ENCODE peak calls at places on chromosomes 11 and 22, in ten cellular contexts. One of them, this sample, is unnamed. For H3K4me1, the result is how much of the 10 kb centered on the place peaks cover.

GRCh38 chr22:44709881-44710400 is 7.9 kb downstream of the PRR5 start:
- DNase-seq in H1: no peak
- DNase-seq in stomach: no peak
- DNase-seq in HCT116: no peak
- DNase-seq in spleen: peak
- DNase-seq in breast epithelium: no peak
- DNase-seq in transverse colon: no peak
- DNase-seq in GM12878: no peak
- DNase-seq in sigmoid colon: no peak
- DNase-seq in HepG2: no peak
- DNase-seq in this sample: no peak

GRCh38 chr22:27223317-27224177 is 566.2 kb downstream of the MIAT start:
- DNase-seq in H1: no peak
- DNase-seq in stomach: no peak
- DNase-seq in HCT116: no peak
- DNase-seq in spleen: peak
- DNase-seq in breast epithelium: no peak
- DNase-seq in transverse colon: no peak
- DNase-seq in GM12878: no peak
- DNase-seq in sigmoid colon: no peak
- DNase-seq in HepG2: no peak
- DNase-seq in this sample: no peak

GRCh38 chr11:14454861-14455632 is 44.6 kb downstream of the COPB1 start:
- DNase-seq in H1: peak
- DNase-seq in stomach: no peak
- DNase-seq in HCT116: no peak
- DNase-seq in spleen: no peak
- DNase-seq in breast epithelium: no peak
- DNase-seq in transverse colon: no peak
- DNase-seq in GM12878: no peak
- DNase-seq in sigmoid colon: no peak
- DNase-seq in HepG2: peak
- DNase-seq in this sample: peak

GRCh38 chr11:12243511-12243910 is 133.1 kb downstream of the MICAL2 start:
- DNase-seq in H1: no peak
- DNase-seq in stomach: no peak
- DNase-seq in HCT116: no peak
- DNase-seq in spleen: no peak
- DNase-seq in breast epithelium: no peak
- DNase-seq in transverse colon: no peak
- DNase-seq in GM12878: no peak
- DNase-seq in sigmoid colon: no peak
- DNase-seq in HepG2: no peak
- DNase-seq in this sample: no peak

GRCh38 chr11:69375316-69376154 is 81.6 kb downstream of the MYEOV start:
- DNase-seq in H1: no peak
- DNase-seq in stomach: peak
- DNase-seq in HCT116: no peak
- DNase-seq in spleen: peak
- DNase-seq in breast epithelium: peak
- DNase-seq in transverse colon: peak
- DNase-seq in GM12878: no peak
- DNase-seq in sigmoid colon: peak
- DNase-seq in HepG2: no peak
- DNase-seq in this sample: no peak

GRCh38 chr22:44389926-44390925 is 77.5 kb upstream of the SHISAL1 start:
- DNase-seq in H1: no peak
- DNase-seq in stomach: no peak
- DNase-seq in HCT116: no peak
- DNase-seq in spleen: peak
- DNase-seq in breast epithelium: no peak
- DNase-seq in transverse colon: no peak
- DNase-seq in GM12878: no peak
- DNase-seq in sigmoid colon: peak
- DNase-seq in HepG2: no peak
- DNase-seq in this sample: no peak

GRCh38 chr11:132852361-132852760 is 679.9 kb downstream of the OPCML start:
- DNase-seq in H1: no peak
- DNase-seq in stomach: no peak
- DNase-seq in HCT116: no peak
- DNase-seq in spleen: no peak
- DNase-seq in breast epithelium: no peak
- DNase-seq in transverse colon: no peak
- DNase-seq in GM12878: no peak
- DNase-seq in sigmoid colon: no peak
- DNase-seq in HepG2: no peak
- DNase-seq in this sample: no peak

GRCh38 chr11:117189191-117189940 is 9.8 kb upstream of the TAGLN start:
- DNase-seq in H1: no peak
- DNase-seq in stomach: peak
- DNase-seq in HCT116: no peak
- DNase-seq in spleen: peak
- DNase-seq in breast epithelium: peak
- DNase-seq in transverse colon: peak
- DNase-seq in GM12878: peak
- DNase-seq in sigmoid colon: peak
- DNase-seq in HepG2: no peak
- DNase-seq in this sample: no peak

GRCh38 chr11:57277845-57278720 is 41.0 kb upstream of the APLNR start:
- DNase-seq in H1: peak
- DNase-seq in stomach: peak
- DNase-seq in HCT116: peak
- DNase-seq in spleen: no peak
- DNase-seq in breast epithelium: peak
- DNase-seq in transverse colon: peak
- DNase-seq in GM12878: no peak
- DNase-seq in sigmoid colon: peak
- DNase-seq in HepG2: peak
- DNase-seq in this sample: peak

GRCh38 chr11:40130427-40130826 is 1329.0 kb downstream of the LRRC4C start:
- DNase-seq in H1: peak
- DNase-seq in stomach: no peak
- DNase-seq in HCT116: no peak
- DNase-seq in spleen: no peak
- DNase-seq in breast epithelium: no peak
- DNase-seq in transverse colon: no peak
- DNase-seq in GM12878: no peak
- DNase-seq in sigmoid colon: no peak
- DNase-seq in HepG2: no peak
- DNase-seq in this sample: no peak

GRCh38 chr11:113179181-113179701 is 135.1 kb upstream of the TTC12 start:
- DNase-seq in H1: no peak
- DNase-seq in stomach: no peak
- DNase-seq in HCT116: no peak
- DNase-seq in spleen: no peak
- DNase-seq in breast epithelium: no peak
- DNase-seq in transverse colon: no peak
- DNase-seq in GM12878: no peak
- DNase-seq in sigmoid colon: no peak
- DNase-seq in HepG2: no peak
- DNase-seq in this sample: no peak

GRCh38 chr11:113176971-113177370 is 137.4 kb upstream of the TTC12 start:
- DNase-seq in H1: no peak
- DNase-seq in stomach: no peak
- DNase-seq in HCT116: no peak
- DNase-seq in spleen: no peak
- DNase-seq in breast epithelium: no peak
- DNase-seq in transverse colon: no peak
- DNase-seq in GM12878: no peak
- DNase-seq in sigmoid colon: no peak
- DNase-seq in HepG2: no peak
- DNase-seq in this sample: no peak

GRCh38 chr11:113176561-113176960 is 137.8 kb upstream of the TTC12 start:
- DNase-seq in H1: no peak
- DNase-seq in stomach: no peak
- DNase-seq in HCT116: no peak
- DNase-seq in spleen: no peak
- DNase-seq in breast epithelium: no peak
- DNase-seq in transverse colon: no peak
- DNase-seq in GM12878: no peak
- DNase-seq in sigmoid colon: no peak
- DNase-seq in HepG2: no peak
- DNase-seq in this sample: no peak

GRCh38 chr11:113177596-113178115 is 136.7 kb upstream of the TTC12 start:
- DNase-seq in H1: no peak
- DNase-seq in stomach: no peak
- DNase-seq in HCT116: no peak
- DNase-seq in spleen: no peak
- DNase-seq in breast epithelium: no peak
- DNase-seq in transverse colon: no peak
- DNase-seq in GM12878: no peak
- DNase-seq in sigmoid colon: no peak
- DNase-seq in HepG2: no peak
- DNase-seq in this sample: no peak

DNA sequence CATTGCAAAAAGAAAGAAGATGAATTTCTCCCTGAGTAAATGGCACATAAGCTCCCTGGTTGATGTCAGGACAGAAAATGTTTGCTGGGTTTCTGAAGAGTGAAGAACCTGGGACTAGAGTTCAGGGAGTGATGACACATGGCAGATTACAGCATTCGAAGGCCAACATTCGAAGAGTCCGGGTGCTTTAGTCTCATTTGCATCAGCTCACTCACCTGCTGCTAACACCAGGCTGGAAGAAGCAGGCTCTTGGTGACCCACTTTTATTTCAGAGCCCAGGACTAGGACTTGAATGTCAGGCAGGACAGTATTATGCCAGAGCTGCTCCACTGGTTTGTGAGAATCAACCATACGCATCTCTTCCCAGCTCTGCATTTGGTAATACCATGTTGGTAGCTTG is 135.7 kb upstream of the TTC12 start:
- DNase-seq in H1: no peak
- DNase-seq in stomach: no peak
- DNase-seq in HCT116: no peak
- DNase-seq in spleen: no peak
- DNase-seq in breast epithelium: no peak
- DNase-seq in transverse colon: no peak
- DNase-seq in GM12878: no peak
- DNase-seq in sigmoid colon: no peak
- DNase-seq in HepG2: no peak
- DNase-seq in this sample: no peak
- TF ChIP-seq POLR2AphosphoS5 in H1: no peak
- TF ChIP-seq POLR2AphosphoS5 in stomach: no peak
- TF ChIP-seq POLR2AphosphoS5 in HCT116: no peak
- TF ChIP-seq POLR2AphosphoS5 in spleen: no peak
- TF ChIP-seq POLR2AphosphoS5 in breast epithelium: no peak
- TF ChIP-seq POLR2AphosphoS5 in transverse colon: no peak
- TF ChIP-seq POLR2AphosphoS5 in GM12878: no peak
- TF ChIP-seq POLR2AphosphoS5 in sigmoid colon: no peak
- TF ChIP-seq POLR2AphosphoS5 in HepG2: no peak
- TF ChIP-seq POLR2AphosphoS5 in this sample: no peak

GRCh38 chr11:121236115-121237001 is 56.2 kb upstream of the SC5D start:
- DNase-seq in H1: no peak
- DNase-seq in stomach: no peak
- DNase-seq in HCT116: no peak
- DNase-seq in spleen: no peak
- DNase-seq in breast epithelium: no peak
- DNase-seq in transverse colon: no peak
- DNase-seq in GM12878: peak
- DNase-seq in sigmoid colon: no peak
- DNase-seq in HepG2: no peak
- DNase-seq in this sample: peak
- H3K4me1 ChIP-seq in H1: under half
- H3K4me1 ChIP-seq in stomach: under half
- H3K4me1 ChIP-seq in HCT116: under half
- H3K4me1 ChIP-seq in spleen: under half
- H3K4me1 ChIP-seq in breast epithelium: under half
- H3K4me1 ChIP-seq in transverse colon: under half
- H3K4me1 ChIP-seq in GM12878: under half
- H3K4me1 ChIP-seq in sigmoid colon: under half
- H3K4me1 ChIP-seq in HepG2: under half
- H3K4me1 ChIP-seq in this sample: under half

DNA sequence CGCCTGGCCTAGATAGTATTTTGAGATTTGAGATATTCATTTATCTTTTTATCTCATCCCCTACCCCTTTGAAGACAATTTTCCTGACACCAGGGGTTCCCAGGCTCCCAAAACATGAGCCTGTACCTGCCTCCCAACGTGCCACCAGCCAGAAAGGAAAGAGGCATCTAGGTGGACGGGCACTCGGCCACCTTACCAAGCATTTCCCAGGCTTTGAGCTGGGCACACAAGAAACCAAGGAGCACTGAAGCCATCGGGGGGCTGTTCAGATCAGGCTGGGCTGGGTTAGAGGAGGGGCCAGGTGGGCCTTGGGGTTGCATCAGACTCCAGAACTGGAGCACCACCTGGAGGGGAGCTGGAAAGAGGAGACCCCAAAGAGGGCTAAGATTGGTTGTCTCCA is 28.5 kb upstream of the BAIAP2L2 start:
- DNase-seq in H1: no peak
- DNase-seq in stomach: no peak
- DNase-seq in HCT116: no peak
- DNase-seq in spleen: no peak
- DNase-seq in breast epithelium: no peak
- DNase-seq in transverse colon: no peak
- DNase-seq in GM12878: no peak
- DNase-seq in sigmoid colon: peak
- DNase-seq in HepG2: no peak
- DNase-seq in this sample: no peak
- TF ChIP-seq POLR2AphosphoS5 in H1: no peak
- TF ChIP-seq POLR2AphosphoS5 in stomach: no peak
- TF ChIP-seq POLR2AphosphoS5 in HCT116: no peak
- TF ChIP-seq POLR2AphosphoS5 in spleen: no peak
- TF ChIP-seq POLR2AphosphoS5 in breast epithelium: no peak
- TF ChIP-seq POLR2AphosphoS5 in transverse colon: no peak
- TF ChIP-seq POLR2AphosphoS5 in GM12878: no peak
- TF ChIP-seq POLR2AphosphoS5 in sigmoid colon: no peak
- TF ChIP-seq POLR2AphosphoS5 in HepG2: no peak
- TF ChIP-seq POLR2AphosphoS5 in this sample: no peak

GRCh38 chr11:73530109-73530508 is 67.8 kb downstream of the FAM168A start:
- DNase-seq in H1: no peak
- DNase-seq in stomach: no peak
- DNase-seq in HCT116: no peak
- DNase-seq in spleen: no peak
- DNase-seq in breast epithelium: no peak
- DNase-seq in transverse colon: no peak
- DNase-seq in GM12878: no peak
- DNase-seq in sigmoid colon: no peak
- DNase-seq in HepG2: no peak
- DNase-seq in this sample: no peak

GRCh38 chr11:73525611-73526010 is 72.3 kb downstream of the FAM168A start:
- DNase-seq in H1: no peak
- DNase-seq in stomach: no peak
- DNase-seq in HCT116: no peak
- DNase-seq in spleen: no peak
- DNase-seq in breast epithelium: no peak
- DNase-seq in transverse colon: no peak
- DNase-seq in GM12878: no peak
- DNase-seq in sigmoid colon: no peak
- DNase-seq in HepG2: no peak
- DNase-seq in this sample: no peak

GRCh38 chr11:73528877-73529530 is 68.9 kb downstream of the FAM168A start:
- DNase-seq in H1: no peak
- DNase-seq in stomach: no peak
- DNase-seq in HCT116: no peak
- DNase-seq in spleen: no peak
- DNase-seq in breast epithelium: no peak
- DNase-seq in transverse colon: no peak
- DNase-seq in GM12878: no peak
- DNase-seq in sigmoid colon: no peak
- DNase-seq in HepG2: no peak
- DNase-seq in this sample: peak

GRCh38 chr11:73528013-73528412 is 69.9 kb downstream of the FAM168A start:
- DNase-seq in H1: no peak
- DNase-seq in stomach: no peak
- DNase-seq in HCT116: no peak
- DNase-seq in spleen: no peak
- DNase-seq in breast epithelium: no peak
- DNase-seq in transverse colon: no peak
- DNase-seq in GM12878: no peak
- DNase-seq in sigmoid colon: no peak
- DNase-seq in HepG2: no peak
- DNase-seq in this sample: no peak

GRCh38 chr11:73528420-73528819 is 69.5 kb downstream of the FAM168A start:
- DNase-seq in H1: no peak
- DNase-seq in stomach: no peak
- DNase-seq in HCT116: no peak
- DNase-seq in spleen: no peak
- DNase-seq in breast epithelium: no peak
- DNase-seq in transverse colon: no peak
- DNase-seq in GM12878: no peak
- DNase-seq in sigmoid colon: no peak
- DNase-seq in HepG2: no peak
- DNase-seq in this sample: peak
- H3K4me1 ChIP-seq in H1: under half
- H3K4me1 ChIP-seq in stomach: under half
- H3K4me1 ChIP-seq in HCT116: under half
- H3K4me1 ChIP-seq in spleen: under half
- H3K4me1 ChIP-seq in breast epithelium: under half
- H3K4me1 ChIP-seq in transverse colon: under half
- H3K4me1 ChIP-seq in GM12878: under half
- H3K4me1 ChIP-seq in sigmoid colon: under half
- H3K4me1 ChIP-seq in HepG2: under half
- H3K4me1 ChIP-seq in this sample: under half

This sample was measured in endothelial cell of umbilical vein.